ENCODE peak calls at places on chromosome 11, in four cellular contexts. One of them, this sample, is unnamed.
A peak's percentile ranks its signal among the peaks of the same experiment; 100 is the strongest.

GRCh38 chr11:90468923-90469322 is 246.1 kb upstream of the CHORDC1 start:
- DNase-seq in heart left ventricle: no peak
- DNase-seq in suprapubic skin: no peak
- DNase-seq in breast epithelium: no peak
- DNase-seq in this sample: no peak

GRCh38 chr11:73192272-73192671 is 25.8 kb upstream of the P2RY2 start:
- DNase-seq in heart left ventricle: no peak
- DNase-seq in breast epithelium: peak; percentile 69
- DNase-seq in suprapubic skin: peak; percentile 83
- DNase-seq in this sample: no peak

GRCh38 chr11:12060385-12060980 is 49.9 kb upstream of the MICAL2 start:
- DNase-seq in breast epithelium: no peak
- DNase-seq in heart left ventricle: no peak
- DNase-seq in suprapubic skin: no peak
- DNase-seq in this sample: no peak

GRCh38 chr11:8011981-8012444 is 24.9 kb downstream of the EIF3F start:
- DNase-seq in suprapubic skin: peak; percentile 32
- DNase-seq in heart left ventricle: no peak
- DNase-seq in breast epithelium: no peak
- DNase-seq in this sample: no peak

GRCh38 chr11:100801225-100801999 is 114.3 kb downstream of the ARHGAP42 start:
- DNase-seq in heart left ventricle: no peak
- DNase-seq in breast epithelium: no peak
- DNase-seq in suprapubic skin: no peak
- DNase-seq in this sample: no peak

GRCh38 chr11:10990160-10990559 is 132.3 kb upstream of the ZBED5 start:
- DNase-seq in suprapubic skin: no peak
- DNase-seq in heart left ventricle: no peak
- DNase-seq in breast epithelium: no peak
- DNase-seq in this sample: no peak

GRCh38 chr11:57761301-57762234 is at the start of gene CTNND1:
- DNase-seq in breast epithelium: peak; percentile 96
- DNase-seq in heart left ventricle: peak; percentile 90
- DNase-seq in suprapubic skin: peak; percentile 92
- DNase-seq in this sample: peak; percentile 95

GRCh38 chr11:129894281-129895125 is 875 bp downstream of the NFRKB start:
- DNase-seq in suprapubic skin: no peak
- DNase-seq in heart left ventricle: no peak
- DNase-seq in breast epithelium: no peak
- DNase-seq in this sample: no peak

GRCh38 chr11:125375146-125375545 is 120.9 kb downstream of the FEZ1 start:
- DNase-seq in suprapubic skin: no peak
- DNase-seq in heart left ventricle: no peak
- DNase-seq in breast epithelium: no peak
- DNase-seq in this sample: no peak

DNA sequence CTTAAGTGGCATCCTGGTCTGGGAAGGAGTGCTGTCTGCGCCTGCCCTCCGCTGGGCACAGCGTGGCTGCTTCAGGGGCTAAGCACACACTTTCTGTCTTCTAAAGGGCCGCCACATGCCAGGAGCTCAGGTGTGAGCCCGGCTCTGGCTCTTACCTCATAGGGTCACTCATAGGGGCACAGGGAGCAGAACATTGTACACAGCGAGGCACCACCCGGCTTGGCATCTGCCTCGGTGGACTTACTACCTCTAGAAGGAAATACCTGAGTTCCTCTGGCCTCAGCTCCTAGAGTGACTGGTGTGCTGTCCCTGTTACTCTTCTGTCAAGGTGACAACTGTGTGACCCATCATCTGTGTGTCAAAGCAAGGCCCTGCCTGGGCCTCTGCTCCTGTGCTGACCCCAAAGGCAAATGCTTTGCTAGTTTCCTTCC is 13.4 kb downstream of the NEAT1 start:
- DNase-seq in suprapubic skin: peak; percentile 61
- DNase-seq in heart left ventricle: peak; percentile 32
- DNase-seq in breast epithelium: peak; percentile 45
- DNase-seq in this sample: peak; percentile 26
- TF ChIP-seq POLR2A in suprapubic skin: no peak
- TF ChIP-seq POLR2A in heart left ventricle: no peak
- TF ChIP-seq POLR2A in breast epithelium: no peak
- TF ChIP-seq POLR2A in this sample: no peak

GRCh38 chr11:4580124-4580523 is 1.4 kb upstream of the OR52I2 start:
- DNase-seq in breast epithelium: no peak
- DNase-seq in heart left ventricle: no peak
- DNase-seq in suprapubic skin: no peak
- DNase-seq in this sample: no peak

GRCh38 chr11:4576880-4577279 is 4.7 kb upstream of the OR52I2 start:
- DNase-seq in heart left ventricle: no peak
- DNase-seq in suprapubic skin: no peak
- DNase-seq in breast epithelium: no peak
- DNase-seq in this sample: no peak

GRCh38 chr11:4581443-4581842 is at the start of gene OR52I2:
- DNase-seq in breast epithelium: no peak
- DNase-seq in suprapubic skin: no peak
- DNase-seq in heart left ventricle: no peak
- DNase-seq in this sample: no peak

GRCh38 chr11:4577761-4578160 is 3.8 kb upstream of the OR52I2 start:
- DNase-seq in heart left ventricle: no peak
- DNase-seq in breast epithelium: no peak
- DNase-seq in suprapubic skin: no peak
- DNase-seq in this sample: no peak

DNA sequence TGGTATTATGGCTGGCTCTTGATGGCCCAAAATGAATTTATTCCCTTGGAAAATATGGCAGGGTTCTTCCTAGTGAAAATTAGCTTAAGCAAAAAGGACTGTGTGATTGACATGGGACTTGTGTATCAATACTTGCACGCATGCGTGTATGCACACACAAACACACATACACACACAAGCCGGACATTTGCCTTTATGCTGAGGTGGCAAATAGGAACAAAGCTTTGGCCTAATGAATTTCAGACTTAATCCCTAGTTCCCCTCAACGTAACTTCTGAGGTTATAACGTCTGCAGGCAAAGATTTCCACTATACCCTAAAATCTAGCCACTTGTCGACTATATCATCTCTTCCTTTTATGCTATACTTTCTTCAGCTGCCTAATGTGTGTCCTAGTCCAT is 2.9 kb upstream of the OR52I2 start:
- DNase-seq in breast epithelium: no peak
- DNase-seq in heart left ventricle: no peak
- DNase-seq in suprapubic skin: no peak
- DNase-seq in this sample: no peak
- TF ChIP-seq CTCF in breast epithelium: no peak
- TF ChIP-seq CTCF in heart left ventricle: no peak
- TF ChIP-seq CTCF in suprapubic skin: no peak
- TF ChIP-seq CTCF in this sample: no peak

GRCh38 chr11:2645779-2646118 is 54.0 kb downstream of the KCNQ1OT1 start:
- DNase-seq in breast epithelium: no peak
- DNase-seq in suprapubic skin: no peak
- DNase-seq in heart left ventricle: no peak
- DNase-seq in this sample: no peak
- H3K9me3 ChIP-seq in breast epithelium: peaks cover 39% of the 10 kb centered on the region
- H3K9me3 ChIP-seq in suprapubic skin: peaks cover 35% of the 10 kb centered on the region
- H3K9me3 ChIP-seq in heart left ventricle: peaks cover 64% of the 10 kb centered on the region
- H3K9me3 ChIP-seq in this sample: no peaks in the 10 kb centered on the region

GRCh38 chr11:65864758-65865471 is 4.7 kb downstream of the MUS81 start:
- DNase-seq in heart left ventricle: no peak
- DNase-seq in breast epithelium: no peak
- DNase-seq in suprapubic skin: no peak
- DNase-seq in this sample: no peak

GRCh38 chr11:65862191-65862735 is 2.0 kb downstream of the MUS81 start:
- DNase-seq in heart left ventricle: no peak
- DNase-seq in breast epithelium: no peak
- DNase-seq in suprapubic skin: no peak
- DNase-seq in this sample: no peak

GRCh38 chr11:65863889-65864757 is 3.9 kb downstream of the MUS81 start:
- DNase-seq in suprapubic skin: no peak
- DNase-seq in breast epithelium: no peak
- DNase-seq in heart left ventricle: no peak
- DNase-seq in this sample: no peak

GRCh38 chr11:65861533-65862183 is 1.4 kb downstream of the MUS81 start:
- DNase-seq in breast epithelium: no peak
- DNase-seq in heart left ventricle: no peak
- DNase-seq in suprapubic skin: no peak
- DNase-seq in this sample: no peak

DNA sequence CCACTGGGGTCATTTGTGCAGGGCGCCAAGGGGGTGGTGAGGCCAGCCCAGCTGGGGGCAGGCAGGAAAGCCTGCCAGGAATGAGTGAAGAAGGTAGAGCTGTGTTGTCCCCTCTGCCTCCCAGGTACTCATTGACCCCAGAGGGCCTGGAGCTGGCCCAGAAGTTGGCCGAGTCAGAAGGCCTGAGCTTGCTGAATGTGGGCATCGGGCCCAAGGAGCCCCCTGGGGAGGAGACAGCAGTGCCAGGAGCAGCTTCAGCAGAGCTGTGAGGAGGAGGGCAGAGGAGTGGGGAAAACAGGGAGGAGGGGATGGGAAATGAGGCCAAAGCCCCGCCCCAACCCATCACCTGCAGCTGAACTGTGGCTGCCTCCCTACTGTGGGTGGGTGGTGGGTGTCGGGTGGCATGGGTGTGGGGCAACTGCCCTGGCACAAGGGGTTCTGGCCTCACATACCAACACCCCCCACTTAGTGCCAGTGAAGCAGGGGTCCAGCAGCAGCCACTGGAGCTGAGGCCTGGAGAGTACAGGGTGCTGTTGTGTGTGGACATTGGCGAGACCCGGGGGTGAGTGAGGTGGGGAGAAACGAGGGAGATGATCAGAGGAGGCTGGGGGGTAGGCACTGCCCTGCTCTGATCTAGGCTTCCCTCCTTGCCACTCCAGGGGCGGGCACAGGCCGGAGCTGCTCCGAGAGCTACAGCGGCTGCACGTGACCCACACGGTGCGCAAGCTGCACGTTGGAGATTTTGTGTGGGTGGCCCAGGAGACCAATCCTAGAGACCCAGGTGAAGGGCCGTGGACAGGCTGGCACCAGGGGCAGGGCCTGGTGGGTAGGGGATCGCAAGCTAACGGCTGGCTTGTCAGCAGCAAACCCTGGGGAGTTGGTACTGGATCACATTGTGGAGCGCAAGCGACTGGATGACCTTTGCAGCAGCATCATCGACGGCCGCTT is 3.0 kb downstream of the MUS81 start:
- DNase-seq in heart left ventricle: no peak
- DNase-seq in suprapubic skin: no peak
- DNase-seq in breast epithelium: no peak
- DNase-seq in this sample: no peak
- TF ChIP-seq POLR2A in heart left ventricle: no peak
- TF ChIP-seq POLR2A in suprapubic skin: no peak
- TF ChIP-seq POLR2A in breast epithelium: no peak
- TF ChIP-seq POLR2A in this sample: no peak

DNA sequence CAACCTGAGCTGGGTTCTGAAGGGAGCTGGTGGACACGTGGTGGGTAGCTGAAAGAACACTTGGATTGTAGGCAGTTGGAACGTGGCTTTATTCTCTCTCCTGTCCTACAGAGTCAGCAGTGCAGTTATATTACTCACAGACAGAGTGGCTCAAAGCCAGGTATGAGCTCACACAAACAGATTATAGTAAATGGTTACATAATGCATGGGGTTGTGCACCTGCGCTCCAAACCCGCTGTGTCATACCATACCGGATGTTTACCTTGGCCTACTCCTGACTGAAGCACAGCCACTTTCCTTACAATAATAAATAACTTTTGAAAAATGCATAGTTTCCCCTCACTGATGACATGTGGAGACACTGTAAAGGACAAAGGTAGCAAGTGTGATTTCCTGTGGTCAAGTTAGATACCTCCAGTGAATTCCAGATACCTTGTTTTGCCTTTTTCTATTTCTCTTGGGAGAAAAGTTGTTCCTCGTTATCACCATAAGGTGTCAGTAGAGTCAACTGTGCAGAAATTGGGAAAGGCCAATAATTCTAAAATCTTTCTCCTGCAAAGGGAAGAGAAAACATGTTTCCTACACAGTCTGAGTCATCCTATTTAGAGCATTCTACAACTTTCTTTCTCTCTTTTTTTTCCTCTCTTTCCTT is 13.5 kb downstream of the MS4A6A start:
- DNase-seq in suprapubic skin: no peak
- DNase-seq in heart left ventricle: peak; percentile 50
- DNase-seq in breast epithelium: no peak
- DNase-seq in this sample: peak; percentile 31
- TF ChIP-seq CTCF in suprapubic skin: no peak
- TF ChIP-seq CTCF in heart left ventricle: peak; percentile 51
- TF ChIP-seq CTCF in breast epithelium: no peak
- TF ChIP-seq CTCF in this sample: peak; percentile 56

GRCh38 chr11:2652857-2653643 is 46.7 kb downstream of the KCNQ1OT1 start:
- DNase-seq in suprapubic skin: no peak
- DNase-seq in heart left ventricle: peak; percentile 20
- DNase-seq in breast epithelium: no peak
- DNase-seq in this sample: no peak
- H3K9me3 ChIP-seq in suprapubic skin: peaks cover 16% of the 10 kb centered on the region
- H3K9me3 ChIP-seq in heart left ventricle: peaks cover 31% of the 10 kb centered on the region
- H3K9me3 ChIP-seq in breast epithelium: peaks cover 44% of the 10 kb centered on the region
- H3K9me3 ChIP-seq in this sample: no peaks in the 10 kb centered on the region

DNA sequence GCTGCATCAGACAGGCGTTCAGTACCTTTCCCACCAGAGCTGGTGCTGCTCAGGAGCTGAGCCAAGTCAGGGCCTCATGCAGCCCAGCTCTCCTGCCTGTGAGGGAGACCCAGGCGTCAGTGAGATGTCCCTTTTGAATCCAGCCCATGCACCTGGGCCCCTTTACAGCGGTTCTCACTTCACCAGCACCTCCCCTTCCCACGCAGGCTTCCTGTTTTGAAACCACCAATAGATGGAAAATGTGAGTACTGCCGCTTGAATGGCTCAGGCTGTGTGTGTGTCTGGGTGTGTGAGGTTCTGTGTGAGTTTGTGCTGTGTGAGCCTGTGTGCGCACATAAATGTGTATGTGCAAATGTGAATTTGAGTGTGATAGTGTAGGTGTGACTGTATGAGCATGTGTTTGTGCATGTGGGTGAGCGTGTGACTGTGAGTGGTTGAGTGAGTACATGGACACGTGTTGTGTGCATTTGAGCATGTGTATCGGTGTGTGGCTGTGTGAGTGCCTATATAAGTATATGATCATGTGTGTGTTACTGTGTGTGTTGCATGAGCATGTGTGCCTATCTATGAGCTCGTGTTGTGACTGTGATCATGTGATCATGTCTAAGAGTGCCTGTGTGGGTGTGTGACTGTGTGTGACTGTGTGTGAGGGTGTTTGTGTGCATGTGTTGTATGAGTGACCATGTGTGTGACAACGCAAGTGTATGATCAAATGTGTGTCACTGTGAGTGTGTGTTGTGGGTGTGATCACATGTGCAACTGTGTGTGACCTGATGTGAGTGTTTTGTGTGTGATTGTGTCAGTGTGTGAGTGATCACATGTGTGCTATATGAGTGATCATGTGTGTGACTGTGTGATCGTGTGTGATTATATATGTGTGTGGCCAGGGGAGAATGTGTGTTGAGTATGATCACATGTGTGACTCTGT is 88.7 kb downstream of the UBASH3B start:
- DNase-seq in heart left ventricle: no peak
- DNase-seq in suprapubic skin: no peak
- DNase-seq in breast epithelium: peak; percentile 20
- DNase-seq in this sample: no peak
- TF ChIP-seq POLR2A in heart left ventricle: no peak
- TF ChIP-seq POLR2A in suprapubic skin: no peak
- TF ChIP-seq POLR2A in breast epithelium: no peak
- TF ChIP-seq POLR2A in this sample: no peak

GRCh38 chr11:94602430-94603372 is 35.5 kb downstream of the PIWIL4 start:
- DNase-seq in breast epithelium: no peak
- DNase-seq in heart left ventricle: peak; percentile 57
- DNase-seq in suprapubic skin: no peak
- DNase-seq in this sample: peak; percentile 71
- TF ChIP-seq CTCF in breast epithelium: no peak
- TF ChIP-seq CTCF in heart left ventricle: no peak
- TF ChIP-seq CTCF in suprapubic skin: no peak
- TF ChIP-seq CTCF in this sample: peak; percentile 24